ENCODE peak calls at places on chromosomes 4 and X, in five cellular contexts. J, U, G, Z and R are unnamed samples.

GRCh38 chr4:43399726-43400125 is 507.2 kb downstream of the GRXCR1 start:
- DNase-seq in J (no peak), U (no peak), G (no peak), Z (no peak), R (no peak)

GRCh38 chr4:87525636-87526035 is 3.5 kb downstream of the SPARCL1 start:
- DNase-seq in J (no peak), U (no peak), G (no peak), Z (no peak), R (no peak)

GRCh38 chr4:74109116-74109791 is 10.3 kb upstream of the CXCL2 start:
- DNase-seq in J (peak), U (no peak), G (no peak), Z (no peak), R (peak)

GRCh38 chr4:151315212-151315886 is 10.1 kb downstream of the SH3D19 start:
- DNase-seq in J (no peak), U (no peak), G (no peak), Z (peak), R (no peak)

GRCh38 chr4:185741795-185742194 is 70.2 kb downstream of the SORBS2 start:
- DNase-seq in J (no peak), U (no peak), G (no peak), Z (no peak), R (no peak)

GRCh38 chrX:109448539-109448938 is 33.3 kb downstream of the GUCY2F start:
- DNase-seq in J (no peak), U (no peak), G (no peak), Z (no peak), R (no peak)

GRCh38 chr4:82560853-82561744 is 689 bp downstream of the TMEM150C start:
- DNase-seq in J (no peak), U (no peak), G (no peak), Z (no peak), R (no peak)

GRCh38 chrX:18890724-18891560 is 93.0 kb downstream of the PHKA2 start:
- DNase-seq in J (no peak), U (no peak), G (no peak), Z (no peak), R (no peak)

GRCh38 chr4:8503801-8504200 is 63.2 kb downstream of the TRMT44 start:
- DNase-seq in J (no peak), U (no peak), G (no peak), Z (no peak), R (no peak)

GRCh38 chrX:119692241-119693031 is 532 bp downstream of the SEPTIN6 start:
- DNase-seq in J (peak), U (peak), G (no peak), Z (no peak), R (peak)

DNA sequence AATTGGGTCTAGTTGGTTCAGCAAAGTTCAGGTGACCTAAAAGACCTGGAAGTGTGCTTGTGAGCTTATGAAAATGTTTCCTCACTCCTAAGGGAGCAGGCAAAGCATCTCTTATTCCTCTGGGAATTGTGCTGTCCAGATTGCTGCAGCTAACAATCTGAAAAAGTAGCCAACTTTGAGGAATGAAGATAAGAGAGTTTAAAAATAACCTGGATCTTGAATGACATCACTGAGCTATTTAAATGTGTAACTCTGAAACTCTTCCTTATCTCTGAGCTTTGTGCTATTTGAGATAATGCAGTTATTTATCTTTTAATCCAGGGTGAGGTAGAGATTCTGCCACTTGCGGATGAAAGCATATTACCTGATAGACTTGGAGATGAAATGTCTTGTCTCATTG is 384.8 kb downstream of the PPP4R3C start:
- DNase-seq in J (no peak), U (no peak), G (no peak), Z (no peak), R (no peak)
- H3K4me3 ChIP-seq in J (no peak), U (no peak), G (no peak), Z (no peak), R (no peak)

DNA sequence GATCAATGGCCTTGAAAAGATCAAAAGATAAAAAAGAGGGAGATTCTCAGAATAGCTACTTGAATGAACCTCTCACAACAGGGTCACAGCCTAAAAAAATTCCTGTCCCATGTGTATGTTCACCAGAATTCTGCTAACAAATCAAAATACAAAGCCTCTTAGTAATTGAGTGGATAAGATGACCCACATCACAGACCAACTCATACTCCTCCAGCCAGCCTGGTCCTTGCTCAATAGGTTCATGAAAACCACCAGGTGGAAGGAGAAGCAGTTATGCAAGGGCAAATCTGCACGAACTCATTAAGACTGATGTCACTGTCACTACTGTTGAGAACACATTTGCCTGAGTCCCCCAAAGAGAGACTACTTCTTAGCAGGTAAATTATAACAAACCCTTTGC is 21.5 kb downstream of the WDFY3 start:
- DNase-seq in J (no peak), U (no peak), G (no peak), Z (peak), R (peak)
- TF ChIP-seq MAX in J (no peak), U (no peak), G (no peak), Z (no peak), R (no peak)

GRCh38 chrX:148501121-148502066 is 977 bp downstream of the AFF2 start:
- DNase-seq in J (no peak), U (peak), G (no peak), Z (no peak), R (peak)
- H3K4me3 ChIP-seq in J (peak), U (peak), G (peak), Z (peak), R (peak)

GRCh38 chr4:15757084-15757483 is 21.0 kb upstream of the CD38 start:
- DNase-seq in J (no peak), U (no peak), G (no peak), Z (no peak), R (peak)
- TF ChIP-seq MAX in J (no peak), U (no peak), G (no peak), Z (no peak), R (no peak)

GRCh38 chr4:76726141-76726540 is 171.8 kb downstream of the SOWAHB start:
- DNase-seq in J (no peak), U (no peak), G (no peak), Z (no peak), R (no peak)

GRCh38 chr4:76723373-76723772 is 174.6 kb downstream of the SOWAHB start:
- DNase-seq in J (peak), U (no peak), G (no peak), Z (no peak), R (no peak)

GRCh38 chr4:76725039-76725438 is 172.9 kb downstream of the SOWAHB start:
- DNase-seq in J (no peak), U (no peak), G (no peak), Z (no peak), R (no peak)

GRCh38 chr4:76726631-76727030 is 171.3 kb downstream of the SOWAHB start:
- DNase-seq in J (no peak), U (no peak), G (no peak), Z (no peak), R (no peak)

GRCh38 chr4:76723916-76724315 is 174.0 kb downstream of the SOWAHB start:
- DNase-seq in J (peak), U (no peak), G (no peak), Z (no peak), R (peak)
- H3K4me3 ChIP-seq in J (no peak), U (no peak), G (no peak), Z (no peak), R (no peak)